ENCODE peak calls at places on chromosomes 1 and 21, in four cellular contexts. X, B, I and T are unnamed samples.

GRCh38 chr1:9235123-9235513 is 544 bp downstream of the H6PD start:
- DNase-seq in B (no peak), I (peak), X (peak), T (peak)

GRCh38 chr1:29643838-29644440 is 407.6 kb downstream of the PTPRU start:
- DNase-seq in I (no peak), B (no peak), X (no peak), T (no peak)

GRCh38 chr1:2205191-2205952 is 10.8 kb upstream of the FAAP20 start:
- DNase-seq in I (peak), X (peak), B (peak), T (peak)

GRCh38 chr1:112716133-112716720 is 1.1 kb upstream of the PPM1J start:
- DNase-seq in B (peak), I (peak), X (peak), T (peak)

GRCh38 chr21:33266050-33266783 is at the start of gene IL10RB:
- DNase-seq in X (peak), I (peak), B (peak), T (peak)

GRCh38 chr1:200296091-200296661 is 113.7 kb downstream of the ZNF281 start:
- DNase-seq in I (no peak), B (no peak), X (no peak), T (no peak)

GRCh38 chr1:40773748-40774265 is 9.8 kb upstream of the KCNQ4 start:
- DNase-seq in I (no peak), B (no peak), X (no peak), T (no peak)

GRCh38 chr1:42936309-42937078 is 22.2 kb downstream of the SLC2A1 start:
- DNase-seq in I (no peak), X (peak), B (no peak), T (peak)

GRCh38 chr1:43039228-43040055 is 80.8 kb upstream of the SLC2A1 start:
- DNase-seq in X (no peak), B (no peak), I (no peak), T (no peak)

GRCh38 chr1:20603473-20604464 is 14.9 kb downstream of the CDA start:
- DNase-seq in B (no peak), X (peak), I (no peak), T (peak)

GRCh38 chr1:22176258-22176657 is 33.4 kb upstream of the WNT4 start:
- DNase-seq in B (no peak), I (no peak), X (no peak), T (no peak)

GRCh38 chr1:20684651-20685050 is 23.5 kb upstream of the DDOST start:
- DNase-seq in X (no peak), B (no peak), I (no peak), T (no peak)

GRCh38 chr1:147772540-147772939 is 12.1 kb upstream of the GJA5 start:
- DNase-seq in B (no peak), I (no peak), X (no peak), T (no peak)